ENCODE peak calls at places on chromosome 1, in eight cellular contexts. F, I, H, E, V, P, Z and Y are unnamed samples.

GRCh38 chr1:235375919-235376600 is 8.8 kb downstream of the TBCE start:
- DNase-seq in F (no peak), I (no peak), H (no peak), E (no peak), V (no peak), P (no peak), Z (no peak), Y (no peak)

GRCh38 chr1:37429038-37429437 is 45.3 kb upstream of the ZC3H12A start:
- DNase-seq in F (no peak), I (no peak), H (no peak), E (no peak), V (no peak), P (no peak), Z (no peak), Y (no peak)

GRCh38 chr1:40385437-40386310 is 12.1 kb downstream of the SMAP2 start:
- DNase-seq in F (peak), I (no peak), H (no peak), E (no peak), V (no peak), P (peak), Z (peak), Y (peak)

GRCh38 chr1:219298581-219299148 is 125.0 kb downstream of the LYPLAL1 start:
- DNase-seq in F (no peak), I (no peak), H (no peak), E (no peak), V (no peak), P (no peak), Z (no peak), Y (no peak)

GRCh38 chr1:21899972-21900371 is 37.1 kb downstream of the HSPG2 start:
- DNase-seq in F (no peak), I (no peak), H (no peak), E (no peak), V (no peak), P (peak), Z (no peak), Y (no peak)

GRCh38 chr1:175591083-175591743 is 152.2 kb downstream of the TNR start:
- DNase-seq in F (no peak), I (peak), H (no peak), E (no peak), V (no peak), P (no peak), Z (no peak), Y (no peak)

GRCh38 chr1:25806418-25806817 is 6.4 kb downstream of the SELENON start:
- DNase-seq in F (no peak), I (no peak), H (no peak), E (no peak), V (peak), P (no peak), Z (no peak), Y (no peak)

GRCh38 chr1:1670866-1671265 is 12.1 kb upstream of the CDK11B start:
- DNase-seq in F (no peak), I (no peak), H (no peak), E (peak), V (no peak), P (no peak), Z (no peak), Y (no peak)

GRCh38 chr1:54998677-54999076 is at the start of gene BSND:
- DNase-seq in F (no peak), I (peak), H (no peak), E (no peak), V (no peak), P (no peak), Z (no peak), Y (peak)

GRCh38 chr1:11156441-11156840 is 32.7 kb upstream of the ANGPTL7 start:
- DNase-seq in F (no peak), I (no peak), H (no peak), E (no peak), V (no peak), P (no peak), Z (no peak), Y (no peak)

GRCh38 chr1:13994386-13994785 is 294.4 kb downstream of the PRDM2 start:
- DNase-seq in F (no peak), I (no peak), H (no peak), E (no peak), V (no peak), P (no peak), Z (no peak), Y (no peak)